ENCODE peak calls at places on chromosomes 16 and 17, in six cellular contexts. One of them, this sample, is unnamed.

GRCh38 chr17:16273499-16273898 is 56.5 kb downstream of the PIGL start:
- DNase-seq in neural progenitor cell: no peak
- DNase-seq in SK-N-SH: no peak
- DNase-seq in PC-3: peak
- DNase-seq in HCT116: peak
- DNase-seq in MM.1S: no peak
- DNase-seq in this sample: peak

GRCh38 chr16:23254338-23254737 is 47.8 kb upstream of the SCNN1B start:
- DNase-seq in neural progenitor cell: peak
- DNase-seq in SK-N-SH: no peak
- DNase-seq in PC-3: peak
- DNase-seq in HCT116: no peak
- DNase-seq in MM.1S: no peak
- DNase-seq in this sample: peak

GRCh38 chr16:12215302-12216105 is 239.0 kb downstream of the SNX29 start:
- DNase-seq in neural progenitor cell: peak
- DNase-seq in SK-N-SH: peak
- DNase-seq in PC-3: no peak
- DNase-seq in HCT116: no peak
- DNase-seq in MM.1S: no peak
- DNase-seq in this sample: no peak

GRCh38 chr17:82753201-82753464 is 1.3 kb downstream of the TBCD start:
- DNase-seq in neural progenitor cell: no peak
- DNase-seq in SK-N-SH: no peak
- DNase-seq in PC-3: no peak
- DNase-seq in HCT116: no peak
- DNase-seq in MM.1S: no peak
- DNase-seq in this sample: peak

GRCh38 chr17:55356440-55357328 is 65.0 kb downstream of the MMD start:
- DNase-seq in neural progenitor cell: peak
- DNase-seq in SK-N-SH: peak
- DNase-seq in PC-3: peak
- DNase-seq in HCT116: peak
- DNase-seq in MM.1S: peak
- DNase-seq in this sample: peak

GRCh38 chr16:57190136-57190535 is 4.0 kb downstream of the RSPRY1 start:
- DNase-seq in neural progenitor cell: no peak
- DNase-seq in SK-N-SH: no peak
- DNase-seq in PC-3: no peak
- DNase-seq in HCT116: no peak
- DNase-seq in MM.1S: no peak
- DNase-seq in this sample: peak

GRCh38 chr16:66435896-66436295 is 8.8 kb downstream of the BEAN1 start:
- DNase-seq in neural progenitor cell: no peak
- DNase-seq in SK-N-SH: no peak
- DNase-seq in PC-3: no peak
- DNase-seq in HCT116: no peak
- DNase-seq in MM.1S: no peak
- DNase-seq in this sample: no peak

GRCh38 chr16:62225675-62226074 is 189.4 kb upstream of the CDH8 start:
- DNase-seq in neural progenitor cell: peak
- DNase-seq in SK-N-SH: peak
- DNase-seq in PC-3: peak
- DNase-seq in HCT116: no peak
- DNase-seq in MM.1S: peak
- DNase-seq in this sample: peak

GRCh38 chr17:51044964-51045363 is 75.7 kb downstream of the SPAG9 start:
- DNase-seq in neural progenitor cell: peak
- DNase-seq in SK-N-SH: peak
- DNase-seq in PC-3: no peak
- DNase-seq in HCT116: no peak
- DNase-seq in MM.1S: no peak
- DNase-seq in this sample: no peak

GRCh38 chr17:72822358-72823023 is 270.0 kb downstream of the SLC39A11 start:
- DNase-seq in neural progenitor cell: no peak
- DNase-seq in SK-N-SH: no peak
- DNase-seq in PC-3: peak
- DNase-seq in HCT116: peak
- DNase-seq in MM.1S: peak
- DNase-seq in this sample: no peak

GRCh38 chr16:89358030-89359005 is 132.0 kb downstream of the ANKRD11 start:
- DNase-seq in neural progenitor cell: no peak
- DNase-seq in SK-N-SH: no peak
- DNase-seq in PC-3: no peak
- DNase-seq in HCT116: no peak
- DNase-seq in MM.1S: no peak
- DNase-seq in this sample: no peak

GRCh38 chr16:22284637-22285515 is 12.3 kb upstream of the POLR3E start:
- DNase-seq in neural progenitor cell: no peak
- DNase-seq in SK-N-SH: no peak
- DNase-seq in PC-3: no peak
- DNase-seq in HCT116: no peak
- DNase-seq in MM.1S: no peak
- DNase-seq in this sample: peak

GRCh38 chr16:30491744-30492308 is 19.3 kb downstream of the ITGAL start:
- DNase-seq in neural progenitor cell: no peak
- DNase-seq in SK-N-SH: no peak
- DNase-seq in PC-3: peak
- DNase-seq in HCT116: no peak
- DNase-seq in MM.1S: no peak
- DNase-seq in this sample: peak

GRCh38 chr16:88951501-88951900 is 25.5 kb downstream of the CBFA2T3 start:
- DNase-seq in neural progenitor cell: no peak
- DNase-seq in SK-N-SH: no peak
- DNase-seq in PC-3: no peak
- DNase-seq in HCT116: no peak
- DNase-seq in MM.1S: no peak
- DNase-seq in this sample: no peak

GRCh38 chr16:58913456-58913855 is 179.3 kb upstream of the GOT2 start:
- DNase-seq in neural progenitor cell: no peak
- DNase-seq in SK-N-SH: no peak
- DNase-seq in PC-3: no peak
- DNase-seq in HCT116: no peak
- DNase-seq in MM.1S: no peak
- DNase-seq in this sample: no peak

GRCh38 chr16:63904930-63905329 is 1216.9 kb downstream of the CDH11 start:
- DNase-seq in neural progenitor cell: no peak
- DNase-seq in SK-N-SH: no peak
- DNase-seq in PC-3: no peak
- DNase-seq in HCT116: no peak
- DNase-seq in MM.1S: no peak
- DNase-seq in this sample: no peak

GRCh38 chr16:50354629-50355456 is 13.9 kb downstream of the BRD7 start:
- DNase-seq in neural progenitor cell: no peak
- DNase-seq in SK-N-SH: peak
- DNase-seq in PC-3: peak
- DNase-seq in HCT116: no peak
- DNase-seq in MM.1S: peak
- DNase-seq in this sample: peak

GRCh38 chr16:7324306-7324705 is 8.3 kb upstream of the RBFOX1 start:
- DNase-seq in neural progenitor cell: peak
- DNase-seq in SK-N-SH: no peak
- DNase-seq in PC-3: no peak
- DNase-seq in HCT116: no peak
- DNase-seq in MM.1S: no peak
- DNase-seq in this sample: no peak

GRCh38 chr17:50344712-50345380 is 1.1 kb upstream of the XYLT2 start:
- DNase-seq in neural progenitor cell: no peak
- DNase-seq in SK-N-SH: peak
- DNase-seq in PC-3: no peak
- DNase-seq in HCT116: no peak
- DNase-seq in MM.1S: no peak
- DNase-seq in this sample: no peak

GRCh38 chr16:3472878-3473595 is 22.3 kb downstream of the C16orf90 start:
- DNase-seq in neural progenitor cell: no peak
- DNase-seq in SK-N-SH: no peak
- DNase-seq in PC-3: no peak
- DNase-seq in HCT116: no peak
- DNase-seq in MM.1S: no peak
- DNase-seq in this sample: peak
- TF ChIP-seq EZH2phosphoT487 in neural progenitor cell: no peak
- TF ChIP-seq EZH2phosphoT487 in SK-N-SH: no peak
- TF ChIP-seq EZH2phosphoT487 in PC-3: no peak
- TF ChIP-seq EZH2phosphoT487 in HCT116: no peak
- TF ChIP-seq EZH2phosphoT487 in MM.1S: no peak
- TF ChIP-seq EZH2phosphoT487 in this sample: no peak

DNA sequence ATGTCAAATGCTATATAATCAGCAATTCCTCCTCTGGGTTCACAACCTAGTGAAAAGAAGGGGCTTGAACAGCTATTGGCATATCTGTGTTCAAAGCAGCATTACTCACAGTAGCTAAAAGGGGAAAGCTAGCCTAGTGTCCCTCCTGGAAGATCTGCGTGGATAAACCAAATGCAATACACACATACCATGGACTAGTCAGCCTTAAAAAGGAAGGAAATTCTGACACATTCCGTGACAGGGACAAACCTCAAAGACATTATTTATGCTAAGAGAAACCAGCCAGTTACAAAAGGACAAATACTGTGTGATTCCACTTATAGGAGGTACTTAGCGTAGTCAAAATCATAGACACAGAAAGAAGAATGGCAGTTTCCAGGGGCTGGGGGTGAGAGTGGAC is 90.1 kb downstream of the XYLT1 start:
- DNase-seq in neural progenitor cell: no peak
- DNase-seq in SK-N-SH: no peak
- DNase-seq in PC-3: no peak
- DNase-seq in HCT116: no peak
- DNase-seq in MM.1S: no peak
- DNase-seq in this sample: peak
- H3K9ac ChIP-seq in neural progenitor cell: no peak
- H3K9ac ChIP-seq in SK-N-SH: no peak
- H3K9ac ChIP-seq in PC-3: no peak
- H3K9ac ChIP-seq in HCT116: no peak
- H3K9ac ChIP-seq in MM.1S: no peak
- H3K9ac ChIP-seq in this sample: no peak

GRCh38 chr17:21058098-21058893 is 15.5 kb upstream of the USP22 start:
- DNase-seq in neural progenitor cell: no peak
- DNase-seq in SK-N-SH: no peak
- DNase-seq in PC-3: peak
- DNase-seq in HCT116: no peak
- DNase-seq in MM.1S: no peak
- DNase-seq in this sample: peak
- H2AFZ ChIP-seq in neural progenitor cell: no peak
- H2AFZ ChIP-seq in SK-N-SH: no peak
- H2AFZ ChIP-seq in PC-3: no peak
- H2AFZ ChIP-seq in HCT116: no peak
- H2AFZ ChIP-seq in MM.1S: no peak
- H2AFZ ChIP-seq in this sample: no peak

DNA sequence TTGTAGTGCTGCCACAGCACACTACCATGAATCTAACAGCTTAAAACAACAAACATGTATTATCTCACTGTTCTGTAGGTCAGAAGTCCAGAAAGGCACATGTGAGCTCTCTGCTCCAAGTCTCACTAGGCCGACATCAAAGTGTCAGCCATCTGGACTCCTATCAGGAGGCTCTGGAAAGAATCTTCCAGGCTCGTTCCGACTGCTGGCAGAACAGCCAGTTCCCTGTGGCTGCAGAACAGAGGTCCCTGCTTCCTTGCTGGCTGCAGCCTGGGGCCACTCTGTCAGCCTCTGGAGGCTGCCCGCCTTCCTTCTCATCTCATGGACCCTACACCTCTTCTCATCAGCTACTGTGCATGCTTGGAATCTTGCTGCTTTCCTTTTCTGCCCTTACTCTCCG is 168.9 kb downstream of the CBLN1 start:
- DNase-seq in neural progenitor cell: no peak
- DNase-seq in SK-N-SH: peak
- DNase-seq in PC-3: no peak
- DNase-seq in HCT116: no peak
- DNase-seq in MM.1S: no peak
- DNase-seq in this sample: no peak
- TF ChIP-seq EZH2phosphoT487 in neural progenitor cell: no peak
- TF ChIP-seq EZH2phosphoT487 in SK-N-SH: no peak
- TF ChIP-seq EZH2phosphoT487 in PC-3: no peak
- TF ChIP-seq EZH2phosphoT487 in HCT116: no peak
- TF ChIP-seq EZH2phosphoT487 in MM.1S: no peak
- TF ChIP-seq EZH2phosphoT487 in this sample: no peak

This sample was measured in GM23248.